ENCODE peak calls at places on chromosomes 2 and 18, in ten cellular contexts. Y is GM04503; J is LoVo; Q is CD4-positive, alpha-beta T cell; M is GOT3; S is skeletal muscle cell; U is stimulated activated CD4-positive, alpha-beta T cell treated with anti-CD3 and anti-CD28 coated beads, TNF-alpha, amount 100 ng/mL, for 24 hours; C is activated T-helper 1 cell treated with anti-CD3 and anti-CD28 coated beads, Interleukin-12 subunit alpha, Interleukin-12 subunit beta, Interleukin-2, Interleukin-4 antibody, amounts not matched to agents 30 ng/mL and 10 ng/mL and 1 ng/mL, durations not matched to agents 14 hours and 24 hours and 36 hours; G is stimulated activated CD8-positive, alpha-beta memory T cell treated with anti-CD3 and anti-CD28 coated beads, Interleukin-7, amount 100 ng/mL, for 24 hours; R is cardiac muscle cell. E is an unnamed sample.

GRCh38 chr2:112705576-112705975 is 15.2 kb upstream of the NT5DC4 start:
- DNase-seq in Y (no peak), J (no peak), Q (no peak), M (no peak), S (no peak), U (no peak), C (no peak), G (no peak), R (no peak), E (no peak)

GRCh38 chr18:53944721-53945120 is 279.7 kb downstream of the MBD2 start:
- DNase-seq in Y (no peak), J (no peak), Q (no peak), M (no peak), S (no peak), U (no peak), C (no peak), G (no peak), R (no peak), E (no peak)

GRCh38 chr2:53018830-53019425 is 748.7 kb upstream of the CHAC2 start:
- DNase-seq in Y (no peak), J (no peak), Q (no peak), M (no peak), S (no peak), U (no peak), C (no peak), G (no peak), R (peak), E (no peak)

GRCh38 chr2:206482633-206483032 is 39.3 kb downstream of the ADAM23 start:
- DNase-seq in Y (no peak), J (no peak), Q (no peak), M (no peak), S (no peak), U (no peak), C (no peak), G (no peak), R (no peak), E (no peak)

GRCh38 chr2:8680931-8681760 is 710 bp upstream of the ID2 start:
- DNase-seq in Y (no peak), J (peak), Q (peak), M (peak), S (peak), U (peak), C (peak), G (peak), R (peak), E (peak)

GRCh38 chr2:176455865-176456291 is 186.6 kb downstream of the MTX2 start:
- DNase-seq in Y (no peak), J (no peak), Q (no peak), M (no peak), S (peak), U (no peak), C (no peak), G (no peak), R (peak), E (no peak)

GRCh38 chr2:129724021-129724757 is 255.3 kb upstream of the RAB6C start:
- DNase-seq in Y (no peak), J (no peak), Q (no peak), M (no peak), S (no peak), U (no peak), C (no peak), G (no peak), R (no peak), E (no peak)

GRCh38 chr2:50902365-50902764 is 129.6 kb downstream of the NRXN1 start:
- DNase-seq in Y (no peak), J (no peak), Q (no peak), M (no peak), S (no peak), U (no peak), C (no peak), G (no peak), R (no peak), E (no peak)

GRCh38 chr2:854460-854859 is 96.2 kb upstream of the SNTG2 start:
- DNase-seq in Y (no peak), J (peak), Q (no peak), M (no peak), S (no peak), U (peak), C (no peak), G (no peak), R (peak), E (no peak)

GRCh38 chr2:188244383-188244782 is 47.3 kb upstream of the GULP1 start:
- DNase-seq in Y (no peak), J (no peak), Q (no peak), M (no peak), S (no peak), U (no peak), C (no peak), G (no peak), R (no peak), E (no peak)

E was measured in stimulated activated effector memory CD8-positive, alpha-beta T cell treated with anti-CD3 and anti-CD28 coated beads, Interleukin-12 subunit alpha, Interleukin-12 subunit beta, amount 100 ng/mL, for 72 hours.